ENCODE peak calls at places on chromosome 14, in ten cellular contexts. V is H4; X is osteocyte; L is sigmoid colon; R is non-pigmented ciliary epithelial cell; K is A549; Y is NCI-H2227 treated with DMSO at 0.1 percent for 48 hours; A is activated CD8-positive, alpha-beta memory T cell treated with anti-CD3 and anti-CD28 coated beads for 1 hour; O is T-helper 2 cell; I is pulmonary artery endothelial cell. P is an unnamed sample.

GRCh38 chr14:68232643-68233055 is 413.1 kb downstream of the RAD51B start:
- DNase-seq in V (peak), X (no peak), L (peak), R (peak), K (peak), Y (no peak), A (no peak), O (peak), I (peak), P (no peak)

GRCh38 chr14:61160798-61161197 is 120.3 kb downstream of the TMEM30B start:
- DNase-seq in V (no peak), X (no peak), L (no peak), R (no peak), K (no peak), Y (no peak), A (no peak), O (no peak), I (no peak), P (no peak)

GRCh38 chr14:36604757-36605505 is 22.5 kb upstream of the NKX2-8 start:
- DNase-seq in V (peak), X (no peak), L (no peak), R (peak), K (peak), Y (peak), A (no peak), O (peak), I (peak), P (peak)

GRCh38 chr14:90300649-90301048 is 31.1 kb downstream of the NRDE2 start:
- DNase-seq in V (no peak), X (no peak), L (no peak), R (no peak), K (no peak), Y (no peak), A (no peak), O (peak), I (no peak), P (no peak)

GRCh38 chr14:105538481-105539049 is 12.2 kb downstream of the TMEM121 start:
- DNase-seq in V (no peak), X (no peak), L (peak), R (no peak), K (no peak), Y (no peak), A (no peak), O (no peak), I (no peak), P (no peak)

GRCh38 chr14:74980398-74980745 is 22.3 kb upstream of the EIF2B2 start:
- DNase-seq in V (no peak), X (no peak), L (no peak), R (no peak), K (no peak), Y (no peak), A (no peak), O (no peak), I (no peak), P (no peak)

GRCh38 chr14:81330619-81331122 is 69.5 kb downstream of the STON2 start:
- DNase-seq in V (no peak), X (no peak), L (no peak), R (no peak), K (no peak), Y (no peak), A (no peak), O (no peak), I (no peak), P (no peak)

GRCh38 chr14:106204063-106204462 is 677.7 kb downstream of the TMEM121 start:
- DNase-seq in V (no peak), X (no peak), L (no peak), R (no peak), K (no peak), Y (no peak), A (no peak), O (no peak), I (no peak), P (no peak)

GRCh38 chr14:40347675-40348074 is 915.4 kb upstream of the FBXO33 start:
- DNase-seq in V (no peak), X (no peak), L (no peak), R (no peak), K (no peak), Y (no peak), A (no peak), O (no peak), I (no peak), P (no peak)

GRCh38 chr14:33477752-33478151 is 473.1 kb downstream of the EGLN3 start:
- DNase-seq in V (no peak), X (no peak), L (no peak), R (no peak), K (no peak), Y (no peak), A (no peak), O (no peak), I (no peak), P (no peak)

GRCh38 chr14:36661506-36662257 is at the start of gene PAX9:
- DNase-seq in V (peak), X (no peak), L (no peak), R (peak), K (peak), Y (peak), A (no peak), O (peak), I (no peak), P (peak)

GRCh38 chr14:85701763-85702162 is 171.8 kb downstream of the FLRT2 start:
- DNase-seq in V (no peak), X (no peak), L (no peak), R (peak), K (no peak), Y (no peak), A (no peak), O (no peak), I (no peak), P (no peak)

GRCh38 chr14:59900536-59900935 is 19.4 kb upstream of the LRRC9 start:
- DNase-seq in V (no peak), X (no peak), L (no peak), R (no peak), K (no peak), Y (no peak), A (no peak), O (no peak), I (no peak), P (no peak)

GRCh38 chr14:73743431-73743931 is 29.3 kb upstream of the PNMA1 start:
- DNase-seq in V (no peak), X (no peak), L (peak), R (no peak), K (no peak), Y (no peak), A (no peak), O (peak), I (no peak), P (no peak)

GRCh38 chr14:88482524-88482923 is 72.3 kb downstream of the PTPN21 start:
- DNase-seq in V (no peak), X (no peak), L (no peak), R (no peak), K (no peak), Y (no peak), A (no peak), O (no peak), I (no peak), P (no peak)

GRCh38 chr14:60637490-60638452 is 11.5 kb downstream of the SIX1 start:
- DNase-seq in V (no peak), X (no peak), L (no peak), R (no peak), K (no peak), Y (no peak), A (no peak), O (no peak), I (no peak), P (no peak)

GRCh38 chr14:98974113-98974512 is 297.9 kb downstream of the BCL11B start:
- DNase-seq in V (no peak), X (no peak), L (no peak), R (no peak), K (no peak), Y (no peak), A (no peak), O (peak), I (no peak), P (no peak)

GRCh38 chr14:51539571-51540037 is 112.1 kb upstream of the FRMD6 start:
- DNase-seq in V (peak), X (no peak), L (no peak), R (peak), K (peak), Y (no peak), A (no peak), O (no peak), I (peak), P (no peak)

GRCh38 chr14:94392510-94392935 is 4.1 kb upstream of the SERPINA1 start:
- DNase-seq in V (peak), X (no peak), L (peak), R (no peak), K (no peak), Y (no peak), A (no peak), O (peak), I (no peak), P (no peak)

GRCh38 chr14:39230416-39230815 is 3.3 kb upstream of the MIA2 start:
- DNase-seq in V (no peak), X (no peak), L (no peak), R (no peak), K (no peak), Y (no peak), A (no peak), O (peak), I (no peak), P (no peak)

GRCh38 chr14:74763803-74764531 is 851 bp downstream of the YLPM1 start:
- DNase-seq in V (no peak), X (no peak), L (peak), R (no peak), K (no peak), Y (no peak), A (no peak), O (peak), I (no peak), P (no peak)